ENCODE peak calls at places on chromosome 11, in five cellular contexts. One of them, this sample, is unnamed.

GRCh38 chr11:8336356-8337114 is 72.9 kb upstream of the LMO1 start:
- DNase-seq in HEK293T: no peak
- DNase-seq in HepG2: no peak
- DNase-seq in NT2/D1: no peak
- DNase-seq in H1: no peak
- DNase-seq in this sample: no peak

GRCh38 chr11:134261000-134261399 is 7.6 kb downstream of the ACAD8 start:
- DNase-seq in HEK293T: no peak
- DNase-seq in HepG2: no peak
- DNase-seq in NT2/D1: no peak
- DNase-seq in H1: no peak
- DNase-seq in this sample: no peak

GRCh38 chr11:104618949-104619348 is 279.3 kb downstream of the CASP12 start:
- DNase-seq in NT2/D1: no peak
- DNase-seq in H1: no peak
- DNase-seq in HepG2: no peak
- DNase-seq in HEK293T: no peak
- DNase-seq in this sample: no peak

GRCh38 chr11:109752212-109752825 is 330.3 kb downstream of the C11orf87 start:
- DNase-seq in NT2/D1: no peak
- DNase-seq in HepG2: no peak
- DNase-seq in H1: no peak
- DNase-seq in HEK293T: no peak
- DNase-seq in this sample: no peak

GRCh38 chr11:62552931-62553838 is 6.6 kb upstream of the AHNAK start:
- DNase-seq in HepG2: no peak
- DNase-seq in NT2/D1: peak
- DNase-seq in H1: peak
- DNase-seq in HEK293T: no peak
- DNase-seq in this sample: no peak

GRCh38 chr11:122163420-122163819 is 47.4 kb upstream of the BLID start:
- DNase-seq in NT2/D1: no peak
- DNase-seq in HepG2: no peak
- DNase-seq in H1: no peak
- DNase-seq in HEK293T: no peak
- DNase-seq in this sample: no peak

GRCh38 chr11:3939651-3940190 is 84.3 kb downstream of the STIM1 start:
- DNase-seq in HepG2: no peak
- DNase-seq in HEK293T: no peak
- DNase-seq in H1: no peak
- DNase-seq in NT2/D1: no peak
- DNase-seq in this sample: no peak

GRCh38 chr11:1397146-1397861 is 7.6 kb downstream of the BRSK2 start:
- DNase-seq in H1: no peak
- DNase-seq in NT2/D1: no peak
- DNase-seq in HEK293T: no peak
- DNase-seq in HepG2: no peak
- DNase-seq in this sample: no peak

GRCh38 chr11:120573756-120574354 is 62.3 kb downstream of the GRIK4 start:
- DNase-seq in HepG2: no peak
- DNase-seq in H1: no peak
- DNase-seq in HEK293T: no peak
- DNase-seq in NT2/D1: no peak
- DNase-seq in this sample: no peak

GRCh38 chr11:117781650-117782049 is 15.4 kb downstream of the DSCAML1 start:
- DNase-seq in H1: no peak
- DNase-seq in HepG2: no peak
- DNase-seq in HEK293T: no peak
- DNase-seq in NT2/D1: no peak
- DNase-seq in this sample: no peak

DNA sequence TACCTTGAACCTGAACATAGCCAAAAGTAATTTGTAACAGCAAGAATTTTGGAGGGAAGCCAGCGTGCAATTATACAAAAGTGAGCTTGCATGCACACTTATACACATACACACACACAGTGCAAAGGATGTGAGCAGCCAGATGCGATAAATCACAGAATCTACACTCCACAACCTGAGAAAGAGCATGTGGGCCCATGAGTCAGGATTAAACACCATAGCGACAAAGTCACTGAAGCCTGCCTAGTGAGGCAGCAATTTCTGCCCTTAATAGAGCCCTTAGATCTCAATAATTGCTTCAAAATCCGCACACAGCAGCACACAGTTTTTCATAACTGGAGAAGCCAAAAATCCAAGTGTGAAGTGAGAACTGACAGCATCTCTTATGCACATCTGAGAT is 42.6 kb upstream of the TEAD1 start:
- DNase-seq in H1: no peak
- DNase-seq in HEK293T: no peak
- DNase-seq in NT2/D1: no peak
- DNase-seq in HepG2: no peak
- DNase-seq in this sample: no peak
- TF ChIP-seq SUZ12 in H1: no peak
- TF ChIP-seq SUZ12 in HEK293T: no peak
- TF ChIP-seq SUZ12 in NT2/D1: no peak
- TF ChIP-seq SUZ12 in HepG2: no peak
- TF ChIP-seq SUZ12 in this sample: no peak

GRCh38 chr11:13344818-13345217 is 67.2 kb downstream of the BMAL1 start:
- DNase-seq in H1: no peak
- DNase-seq in HepG2: no peak
- DNase-seq in HEK293T: no peak
- DNase-seq in NT2/D1: no peak
- DNase-seq in this sample: no peak

GRCh38 chr11:13341028-13341427 is 63.4 kb downstream of the BMAL1 start:
- DNase-seq in H1: no peak
- DNase-seq in NT2/D1: no peak
- DNase-seq in HEK293T: no peak
- DNase-seq in HepG2: no peak
- DNase-seq in this sample: no peak

GRCh38 chr11:13346470-13346869 is 68.9 kb downstream of the BMAL1 start:
- DNase-seq in HEK293T: no peak
- DNase-seq in HepG2: no peak
- DNase-seq in NT2/D1: no peak
- DNase-seq in H1: no peak
- DNase-seq in this sample: no peak

GRCh38 chr11:13343067-13343466 is 65.5 kb downstream of the BMAL1 start:
- DNase-seq in NT2/D1: no peak
- DNase-seq in HepG2: no peak
- DNase-seq in H1: no peak
- DNase-seq in HEK293T: no peak
- DNase-seq in this sample: peak

DNA sequence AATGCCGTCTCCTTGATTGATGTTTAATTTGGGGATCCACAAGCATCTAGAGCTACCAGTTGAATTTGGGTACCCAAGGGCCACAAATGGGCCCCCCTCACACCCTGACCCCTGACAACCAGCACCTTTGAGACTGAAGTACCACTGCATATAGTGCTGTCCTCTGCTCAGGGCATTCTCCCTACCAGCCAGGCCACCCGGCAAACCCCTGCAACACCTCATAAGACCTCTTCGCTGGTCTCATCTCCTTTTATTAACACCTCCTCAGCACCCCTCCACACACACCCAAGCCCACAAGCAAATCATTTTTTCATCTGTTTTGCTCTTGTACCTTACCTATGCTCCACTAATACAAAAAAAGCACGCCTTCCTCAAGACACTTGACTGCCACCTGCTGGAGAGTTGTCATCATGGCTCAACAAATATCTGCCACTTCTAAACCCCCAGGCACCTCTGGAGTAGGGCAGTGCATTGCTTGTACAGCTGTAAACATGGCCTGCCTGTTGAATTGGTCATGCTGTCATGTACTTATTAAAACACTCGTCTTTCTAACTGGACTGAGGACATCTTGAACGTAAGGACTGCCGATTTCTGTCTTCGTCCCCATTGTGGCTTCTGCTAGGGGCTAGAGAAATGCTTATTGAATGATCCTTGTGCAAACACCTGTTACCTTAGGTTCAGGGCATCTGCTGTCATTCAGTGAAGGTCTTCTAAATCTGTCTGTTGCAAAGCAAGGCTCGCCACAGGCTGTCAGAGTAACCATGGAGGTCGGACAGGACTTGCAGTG is 66.5 kb downstream of the BMAL1 start:
- DNase-seq in H1: peak
- DNase-seq in NT2/D1: peak
- DNase-seq in HEK293T: peak
- DNase-seq in HepG2: peak
- DNase-seq in this sample: no peak
- TF ChIP-seq SUZ12 in H1: no peak
- TF ChIP-seq SUZ12 in NT2/D1: no peak
- TF ChIP-seq SUZ12 in HEK293T: no peak
- TF ChIP-seq SUZ12 in HepG2: no peak
- TF ChIP-seq SUZ12 in this sample: no peak

GRCh38 chr11:125402436-125402835 is 93.6 kb downstream of the FEZ1 start:
- DNase-seq in HEK293T: no peak
- DNase-seq in HepG2: no peak
- DNase-seq in NT2/D1: no peak
- DNase-seq in H1: no peak
- DNase-seq in this sample: no peak
- TF ChIP-seq SUZ12 in HEK293T: no peak
- TF ChIP-seq SUZ12 in HepG2: no peak
- TF ChIP-seq SUZ12 in NT2/D1: no peak
- TF ChIP-seq SUZ12 in H1: no peak
- TF ChIP-seq SUZ12 in this sample: no peak

DNA sequence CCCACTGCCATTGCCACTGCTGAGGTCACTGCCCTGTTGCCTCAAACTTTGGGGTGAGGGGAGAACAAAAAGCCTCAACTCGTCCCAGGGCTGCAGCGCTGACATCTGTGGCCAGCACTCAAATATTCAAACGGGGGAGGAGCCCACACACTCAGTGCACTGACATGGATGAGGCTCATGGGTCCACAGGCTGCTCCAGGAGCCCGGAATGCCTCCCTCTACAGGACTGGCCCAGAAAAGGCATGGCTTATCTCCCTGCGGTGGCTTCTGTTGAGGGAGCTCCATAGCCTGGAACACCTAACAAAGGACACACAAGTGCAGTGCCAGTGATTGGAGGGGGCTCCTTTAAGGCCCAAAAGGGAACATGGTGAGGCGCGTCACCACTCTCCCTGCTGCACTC is 341.1 kb upstream of the LUZP2 start:
- DNase-seq in H1: no peak
- DNase-seq in NT2/D1: no peak
- DNase-seq in HEK293T: peak
- DNase-seq in HepG2: peak
- DNase-seq in this sample: no peak
- TF ChIP-seq SUZ12 in H1: no peak
- TF ChIP-seq SUZ12 in NT2/D1: no peak
- TF ChIP-seq SUZ12 in HEK293T: no peak
- TF ChIP-seq SUZ12 in HepG2: no peak
- TF ChIP-seq SUZ12 in this sample: no peak

DNA sequence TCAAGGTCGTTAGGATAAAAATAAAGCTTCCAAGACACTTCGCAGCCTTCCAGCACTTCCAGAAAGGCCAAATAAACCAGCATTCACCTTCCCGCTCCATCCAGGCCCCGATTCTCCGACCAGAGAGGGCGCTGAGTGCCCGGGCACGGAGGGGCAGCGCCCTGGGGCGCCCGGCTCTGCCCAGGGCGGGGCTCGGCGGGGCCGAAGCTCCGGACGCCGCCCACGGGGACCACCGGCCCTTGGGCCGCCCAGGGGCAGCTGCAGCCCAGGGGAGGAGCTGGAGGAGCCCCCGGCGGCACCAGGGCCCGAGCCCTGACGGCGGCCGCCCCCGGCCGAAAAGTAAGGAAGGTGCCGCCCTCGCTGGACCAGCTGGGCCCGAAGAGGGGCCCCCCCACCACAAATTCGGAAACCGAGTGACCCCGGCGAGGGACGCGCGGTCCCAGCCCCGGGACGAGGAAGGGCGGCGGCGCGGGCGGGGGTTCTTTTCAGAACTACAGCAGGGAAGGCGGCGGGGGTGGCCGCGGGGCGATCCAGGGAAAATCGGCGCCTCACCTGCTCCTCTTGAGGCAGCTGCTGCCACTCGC is 346 bp downstream of the ATL3 start:
- DNase-seq in NT2/D1: no peak
- DNase-seq in HepG2: no peak
- DNase-seq in H1: peak
- DNase-seq in HEK293T: peak
- DNase-seq in this sample: no peak
- TF ChIP-seq SUZ12 in NT2/D1: no peak
- TF ChIP-seq SUZ12 in HepG2: no peak
- TF ChIP-seq SUZ12 in H1: no peak
- TF ChIP-seq SUZ12 in HEK293T: no peak
- TF ChIP-seq SUZ12 in this sample: no peak

GRCh38 chr11:32231909-32232493 is 141.1 kb downstream of the RCN1 start:
- DNase-seq in HepG2: peak
- DNase-seq in HEK293T: peak
- DNase-seq in H1: peak
- DNase-seq in NT2/D1: peak
- DNase-seq in this sample: no peak
- TF ChIP-seq SUZ12 in HepG2: no peak
- TF ChIP-seq SUZ12 in HEK293T: no peak
- TF ChIP-seq SUZ12 in H1: no peak
- TF ChIP-seq SUZ12 in NT2/D1: no peak
- TF ChIP-seq SUZ12 in this sample: no peak

DNA sequence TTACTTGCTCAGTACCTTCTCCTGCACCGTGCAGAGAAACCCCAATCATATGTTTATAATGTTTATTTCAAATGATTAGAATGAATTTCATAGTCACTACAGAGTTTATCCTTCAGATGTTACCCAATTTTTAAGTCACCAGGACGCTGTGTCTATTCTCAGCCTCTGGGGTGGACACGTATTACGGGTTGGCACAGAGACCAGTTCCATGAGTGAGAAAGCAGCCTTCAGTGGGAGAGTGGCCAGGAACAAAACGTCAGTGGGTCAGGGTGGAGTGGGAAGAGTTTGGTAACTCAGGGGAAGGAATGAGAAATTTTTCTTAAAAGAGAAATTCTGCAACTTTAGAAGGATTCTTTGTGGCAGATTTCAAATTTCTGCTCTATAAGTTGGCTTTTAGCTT is 77.1 kb upstream of the MTMR2 start:
- DNase-seq in HEK293T: no peak
- DNase-seq in H1: no peak
- DNase-seq in HepG2: no peak
- DNase-seq in NT2/D1: no peak
- DNase-seq in this sample: no peak
- TF ChIP-seq SUZ12 in HEK293T: no peak
- TF ChIP-seq SUZ12 in H1: no peak
- TF ChIP-seq SUZ12 in HepG2: no peak
- TF ChIP-seq SUZ12 in NT2/D1: no peak
- TF ChIP-seq SUZ12 in this sample: no peak

GRCh38 chr11:67584881-67585873 is 1.6 kb downstream of the GSTP1 start:
- DNase-seq in HepG2: no peak
- DNase-seq in H1: no peak
- DNase-seq in HEK293T: no peak
- DNase-seq in NT2/D1: no peak
- DNase-seq in this sample: no peak
- TF ChIP-seq SUZ12 in HepG2: no peak
- TF ChIP-seq SUZ12 in H1: no peak
- TF ChIP-seq SUZ12 in HEK293T: no peak
- TF ChIP-seq SUZ12 in NT2/D1: no peak
- TF ChIP-seq SUZ12 in this sample: no peak

This sample was measured in GM12878.